ENCODE peak calls at places on chromosomes 11 and 22, in seven cellular contexts. A is CD8-positive, alpha-beta T cell; T is ovary; V is foreskin fibroblast; S is heart right ventricle; C is A549; P is IMR-90. Y is an unnamed sample.

GRCh38 chr22:49213731-49214352 is 613.8 kb downstream of the BRD1 start:
- DNase-seq in S (no peak), P (no peak), A (peak; percentile 13), C (no peak), V (no peak), T (no peak), Y (no peak)

GRCh38 chr11:33779849-33780528 is 5.7 kb upstream of the FBXO3 start:
- DNase-seq in T (no peak), S (no peak), A (no peak), C (no peak), V (peak; percentile 75), P (peak; percentile 83), Y (peak; percentile 55)

GRCh38 chr22:12613199-12613598 is 2914.8 kb upstream of the OR11H1 start:
- DNase-seq in V (no peak), T (no peak), S (no peak), C (no peak), A (no peak), P (no peak), Y (no peak)

GRCh38 chr11:124970925-124971324 is 16.9 kb downstream of the CCDC15 start:
- DNase-seq in T (no peak), A (no peak), S (no peak), V (peak; percentile 42), P (peak; percentile 35), C (peak; percentile 32), Y (no peak)

GRCh38 chr22:40855104-40855959 is 1.1 kb downstream of the ST13 start:
- DNase-seq in P (no peak), V (no peak), C (no peak), S (no peak), T (peak; percentile 34), A (no peak), Y (no peak)

GRCh38 chr22:28029201-28029948 is 110.3 kb upstream of the PITPNB start:
- DNase-seq in T (no peak), V (peak; percentile 45), C (peak; percentile 35), A (no peak), S (peak; percentile 49), P (peak; percentile 49), Y (no peak)

GRCh38 chr11:35304393-35304790 is 115.0 kb downstream of the SLC1A2 start:
- DNase-seq in V (peak; percentile 76), C (peak; percentile 71), S (no peak), A (no peak), T (no peak), P (peak; percentile 88), Y (no peak)

GRCh38 chr11:130426223-130427048 is 2.0 kb downstream of the ADAMTS8 start:
- DNase-seq in T (no peak), P (no peak), V (no peak), S (no peak), A (no peak), C (no peak), Y (no peak)

GRCh38 chr22:27999876-28000275 is 80.8 kb upstream of the PITPNB start:
- DNase-seq in P (no peak), T (no peak), C (no peak), S (no peak), A (no peak), V (no peak), Y (no peak)

GRCh38 chr11:10751581-10751940 is 515 bp downstream of the CTR9 start:
- DNase-seq in T (no peak), P (no peak), S (no peak), V (no peak), C (no peak), A (no peak), Y (no peak)

GRCh38 chr11:101860694-101861371 is 54.0 kb upstream of the CEP126 start:
- DNase-seq in V (peak; percentile 53), A (peak; percentile 49), S (no peak), T (peak; percentile 54), C (peak; percentile 70), P (peak; percentile 76), Y (no peak)

GRCh38 chr11:12043959-12044772 is 35.7 kb upstream of the DKK3 start:
- DNase-seq in V (peak; percentile 95), C (peak; percentile 91), S (peak; percentile 70), A (peak; percentile 79), T (peak; percentile 87), P (peak; percentile 100), Y (peak; percentile 94)

GRCh38 chr11:76918941-76919386 is 58.2 kb downstream of the ACER3 start:
- DNase-seq in S (no peak), A (no peak), C (peak; percentile 69), T (peak; percentile 26), P (peak; percentile 78), V (peak; percentile 55), Y (peak; percentile 38)

GRCh38 chr22:19784396-19785175 is 24.0 kb downstream of the TBX1 start:
- DNase-seq in V (no peak), A (no peak), C (no peak), P (no peak), T (no peak), S (peak; percentile 8), Y (no peak)

GRCh38 chr11:8715501-8715900 is 32.9 kb downstream of the RPL27A start:
- DNase-seq in C (no peak), V (no peak), S (peak; percentile 37), A (no peak), P (no peak), T (no peak), Y (no peak)

GRCh38 chr11:64951529-64951928 is 15.8 kb upstream of the GPHA2 start:
- DNase-seq in T (no peak), V (no peak), C (no peak), A (no peak), P (no peak), S (no peak), Y (no peak)

GRCh38 chr11:64947202-64947814 is 11.6 kb upstream of the GPHA2 start:
- DNase-seq in A (no peak), C (peak; percentile 27), T (no peak), P (no peak), V (peak; percentile 7), S (no peak), Y (no peak)
- TF ChIP-seq CTCF in A (no peak), C (no peak), T (no peak), P (no peak), V (no peak), S (peak; percentile 11), Y (peak; percentile 2)

DNA sequence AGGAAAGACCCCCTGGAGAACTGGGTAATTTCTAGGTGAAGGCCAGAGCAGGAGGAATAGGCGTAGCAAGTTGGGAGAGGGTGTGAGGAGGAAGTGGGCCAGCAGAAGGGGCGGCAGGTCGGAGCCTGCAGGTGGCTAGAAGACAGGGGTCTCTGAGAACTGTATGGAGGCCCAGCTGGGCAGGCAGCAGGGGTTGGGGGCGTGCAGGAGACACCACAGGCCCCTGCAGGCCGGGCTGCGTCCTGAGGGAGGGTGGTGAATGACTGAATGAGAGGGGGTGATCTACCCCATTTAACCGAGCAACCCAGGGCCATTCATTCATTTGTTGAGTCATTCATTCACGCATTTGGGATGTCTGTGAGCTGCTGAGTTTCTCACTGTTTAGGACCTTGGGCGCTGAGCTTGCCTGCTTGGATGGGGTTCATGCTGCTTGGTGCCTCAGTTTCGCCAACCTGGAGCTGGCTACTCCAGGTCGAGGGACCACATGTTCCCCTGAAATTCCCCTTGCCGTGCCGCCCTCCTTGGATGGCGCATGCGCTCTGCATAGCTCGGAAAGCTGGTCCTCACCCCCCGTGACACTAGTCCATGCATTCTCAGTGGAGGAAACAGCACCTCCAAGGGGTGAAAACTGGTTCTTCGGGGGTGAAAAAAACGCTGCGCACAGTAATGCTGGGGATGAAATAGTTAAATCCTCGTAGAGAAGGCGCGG is 15.6 kb downstream of the MPPED1 start:
- DNase-seq in P (no peak), V (no peak), T (no peak), C (no peak), A (no peak), S (no peak), Y (no peak)
- TF ChIP-seq CTCF in P (no peak), V (no peak), T (no peak), C (no peak), A (no peak), S (no peak), Y (no peak)

DNA sequence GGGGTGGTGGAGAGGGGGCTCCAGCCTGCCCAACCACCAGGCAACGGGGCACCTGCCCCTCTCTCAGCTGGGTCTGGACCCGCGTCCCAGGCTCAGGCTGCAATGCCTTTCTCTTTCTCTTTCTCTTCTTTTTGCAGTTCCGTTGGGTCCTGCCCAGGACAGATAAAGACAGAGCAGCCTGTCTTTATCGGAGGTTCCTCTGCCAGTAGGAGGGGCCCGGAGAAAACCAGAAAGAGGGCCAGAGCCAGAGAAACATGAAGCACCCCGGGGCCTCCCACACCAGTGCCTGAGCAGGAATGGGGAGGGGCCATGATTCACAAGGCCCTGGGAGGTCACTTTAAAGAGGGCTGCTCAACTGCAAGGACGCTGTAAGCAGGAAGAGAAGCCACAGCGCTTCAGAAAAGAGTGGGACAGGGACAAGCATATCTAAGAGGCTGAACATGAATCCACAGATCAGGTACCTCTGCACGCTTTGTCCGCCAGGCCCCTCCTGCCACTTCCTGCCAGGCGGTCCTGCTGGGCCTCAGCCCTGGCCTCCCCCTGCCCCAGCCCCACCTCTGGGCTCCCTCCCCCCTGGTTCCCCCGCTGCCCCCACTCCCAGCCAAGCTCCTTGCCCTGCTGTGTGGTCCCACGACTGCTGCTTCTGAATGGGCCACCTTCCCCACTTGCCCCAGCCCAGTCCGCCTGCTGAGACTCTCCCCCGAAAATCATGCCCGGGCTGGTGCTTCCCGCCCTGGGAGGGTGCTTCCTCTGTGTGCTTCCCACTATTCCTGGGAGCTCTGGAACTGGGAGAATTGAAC is at the start of gene APOBEC3C:
- DNase-seq in A (peak; percentile 85), S (peak; percentile 65), P (peak; percentile 90), V (peak; percentile 87), T (peak; percentile 92), C (peak; percentile 80), Y (peak; percentile 74)
- TF ChIP-seq CTCF in A (no peak), S (no peak), P (peak; percentile 29), V (no peak), T (no peak), C (no peak), Y (peak; percentile 18)

GRCh38 chr11:66491315-66491935 is 11.2 kb downstream of the DPP3 start:
- DNase-seq in C (no peak), V (no peak), T (no peak), S (no peak), A (no peak), P (no peak), Y (no peak)
- TF ChIP-seq CTCF in C (peak; percentile 11), V (peak; percentile 32), T (no peak), S (no peak), A (no peak), P (peak; percentile 34), Y (peak; percentile 45)

GRCh38 chr11:2553886-2554285 is 109.1 kb downstream of the KCNQ1 start:
- DNase-seq in C (no peak), V (no peak), A (no peak), S (no peak), T (peak; percentile 10), P (no peak), Y (no peak)
- TF ChIP-seq CTCF in C (no peak), V (no peak), A (no peak), S (no peak), T (no peak), P (no peak), Y (no peak)

GRCh38 chr11:22472306-22472705 is 134.1 kb downstream of the SLC17A6 start:
- DNase-seq in S (no peak), C (peak; percentile 5), P (peak; percentile 9), V (no peak), A (no peak), T (no peak), Y (no peak)
- TF ChIP-seq CTCF in S (no peak), C (no peak), P (peak; percentile 27), V (no peak), A (no peak), T (no peak), Y (peak; percentile 34)

GRCh38 chr22:38124236-38124974 is 13.9 kb upstream of the BAIAP2L2 start:
- DNase-seq in T (no peak), V (no peak), C (no peak), P (no peak), S (no peak), A (no peak), Y (no peak)
- TF ChIP-seq CTCF in T (no peak), V (no peak), C (no peak), P (no peak), S (no peak), A (no peak), Y (no peak)

GRCh38 chr11:6604081-6604626 is 580 bp downstream of the ILK start:
- DNase-seq in V (peak; percentile 53), T (peak; percentile 54), P (peak; percentile 70), S (no peak), C (peak; percentile 37), A (peak; percentile 74), Y (no peak)
- TF ChIP-seq CTCF in V (peak; percentile 36), T (no peak), P (peak; percentile 29), S (no peak), C (no peak), A (peak; percentile 37), Y (peak; percentile 35)